ENCODE peak calls at places on chromosomes 4 and X, in four cellular contexts. R is K562, X is HepG2, D is GM12878. F is an unnamed sample.

GRCh38 chr4:87543835-87544461 is 14.8 kb upstream of the SPARCL1 start:
- DNase-seq in X (peak), R (peak), D (no peak), F (peak)

GRCh38 chrX:105872921-105873320 is 50.6 kb downstream of the NRK start:
- DNase-seq in D (no peak), X (no peak), R (no peak), F (no peak)

GRCh38 chr4:132818091-132818490 is 331.0 kb upstream of the PCDH10 start:
- DNase-seq in D (no peak), R (peak), X (no peak), F (no peak)

GRCh38 chr4:158025131-158025530 is 147.7 kb downstream of the GASK1B start:
- DNase-seq in D (no peak), X (no peak), R (no peak), F (peak)

GRCh38 chrX:360496-361150 is 26.1 kb downstream of the PPP2R3B start:
- DNase-seq in R (no peak), X (no peak), D (no peak), F (no peak)

GRCh38 chr4:113316879-113317278 is 267.4 kb downstream of the ANK2 start:
- DNase-seq in D (peak), R (no peak), X (no peak), F (no peak)

GRCh38 chrX:51975360-51975759 is 81.9 kb downstream of the MAGED1 start:
- DNase-seq in D (no peak), R (no peak), X (peak), F (no peak)

GRCh38 chrX:110026099-110026844 is 23.4 kb downstream of the TMEM164 start:
- DNase-seq in X (no peak), R (no peak), D (no peak), F (no peak)

GRCh38 chrX:14673764-14674163 is 144.4 kb downstream of the GLRA2 start:
- DNase-seq in X (peak), R (peak), D (peak), F (peak)

GRCh38 chr4:10546-10870 is 42.6 kb upstream of the ZNF595 start:
- DNase-seq in R (no peak), D (no peak), X (no peak), F (no peak)

GRCh38 chr4:3440979-3441500 is 728 bp upstream of the HGFAC start:
- DNase-seq in R (peak), D (no peak), X (no peak), F (no peak)

GRCh38 chr4:154018659-154019058 is 229.8 kb upstream of the SFRP2 start:
- DNase-seq in R (peak), X (no peak), D (no peak), F (no peak)

GRCh38 chr4:159899596-159899995 is 796.7 kb downstream of the RAPGEF2 start:
- DNase-seq in D (no peak), X (no peak), R (no peak), F (no peak)

GRCh38 chr4:101787917-101788316 is 2.6 kb upstream of the BANK1 start:
- DNase-seq in R (no peak), D (no peak), X (no peak), F (no peak)

GRCh38 chrX:131830400-131831184 is 192.5 kb upstream of the STK26 start:
- DNase-seq in R (peak), D (peak), X (peak), F (peak)

GRCh38 chr4:2806392-2807355 is 13.8 kb downstream of the SH3BP2 start:
- DNase-seq in D (no peak), X (no peak), R (no peak), F (no peak)

GRCh38 chrX:110042521-110042920 is 39.6 kb downstream of the TMEM164 start:
- DNase-seq in X (no peak), R (no peak), D (no peak), F (no peak)

DNA sequence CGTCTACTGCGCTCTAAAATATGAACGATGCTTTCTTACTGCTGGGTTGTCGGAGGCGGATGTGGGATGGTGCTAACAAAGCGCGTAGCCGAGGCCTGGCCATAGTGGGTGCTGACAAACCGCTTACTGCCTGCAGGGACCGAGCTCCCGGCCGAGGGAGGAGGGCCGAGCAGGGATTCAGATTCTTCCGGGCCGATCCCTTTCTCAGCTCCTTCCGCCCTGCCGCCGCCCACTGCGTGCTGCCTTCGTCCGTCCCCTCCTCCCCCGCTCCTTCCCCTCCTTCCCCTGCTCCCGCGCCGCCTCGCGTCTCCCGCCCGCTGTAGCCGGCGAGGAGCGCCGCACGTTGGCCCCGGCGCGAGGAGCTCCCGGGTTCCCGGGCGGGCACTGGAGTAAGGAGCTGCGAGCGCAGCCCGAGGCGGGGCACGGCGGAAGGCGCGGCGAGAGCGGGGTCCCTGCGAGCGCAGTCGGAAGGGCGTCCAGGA is at the start of gene STK32B:
- DNase-seq in X (no peak), R (peak), D (no peak), F (peak)
- TF ChIP-seq FOXK2 in X (no peak), R (no peak), D (no peak), F (no peak)

DNA sequence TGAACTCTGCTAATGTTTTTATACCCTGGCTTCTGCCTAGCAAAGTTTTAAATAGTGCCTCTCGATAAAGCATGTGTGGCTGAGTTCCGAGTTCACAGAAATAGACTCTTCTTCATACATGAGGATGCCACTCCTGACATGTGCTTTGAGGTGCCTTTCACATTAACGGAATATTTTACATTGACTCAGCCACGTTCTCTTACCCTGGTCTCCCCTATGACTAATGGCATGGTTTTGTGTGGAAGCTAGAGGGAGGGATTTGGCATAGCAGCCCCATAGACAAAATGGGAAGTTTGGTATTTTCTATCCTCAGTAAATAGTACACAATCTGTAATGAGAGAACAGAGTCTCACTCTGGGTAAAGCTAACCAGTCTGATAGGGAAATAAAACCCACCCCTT is 69.0 kb downstream of the PCDH19 start:
- DNase-seq in R (no peak), D (no peak), X (no peak), F (no peak)
- TF ChIP-seq BHLHE40 in R (no peak), D (no peak), X (no peak), F (no peak)

DNA sequence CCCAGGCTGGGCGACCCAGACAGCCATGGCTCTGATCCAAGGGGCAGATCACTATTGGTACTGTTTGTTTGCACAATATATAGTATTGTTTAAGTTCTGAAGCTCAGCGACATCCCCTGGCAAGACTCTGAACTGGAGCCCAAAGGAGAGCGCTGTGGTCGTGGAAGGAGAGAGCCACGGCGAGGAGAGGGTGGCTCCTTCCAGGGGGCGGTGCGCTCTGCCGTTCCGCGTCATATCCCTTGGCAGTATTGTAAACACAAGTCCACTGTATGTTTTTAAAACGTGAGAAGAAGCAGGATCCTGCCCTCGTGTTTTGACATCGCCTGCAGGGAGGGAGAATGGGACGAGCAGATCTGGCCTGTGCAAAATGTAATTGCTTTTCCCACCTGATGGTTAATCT is 185.5 kb downstream of the RAB28 start:
- DNase-seq in D (no peak), X (peak), R (no peak), F (no peak)
- TF ChIP-seq FOXK2 in D (no peak), X (no peak), R (no peak), F (no peak)

GRCh38 chr4:75325316-75325715 is 188.9 kb downstream of the RCHY1 start:
- DNase-seq in X (no peak), R (no peak), D (no peak), F (no peak)

GRCh38 chr4:75327804-75328512 is 186.2 kb downstream of the RCHY1 start:
- DNase-seq in D (no peak), R (no peak), X (no peak), F (no peak)
- TF ChIP-seq BHLHE40 in D (no peak), R (no peak), X (no peak), F (no peak)

GRCh38 chr4:124686279-124686678 is 26.3 kb downstream of the ANKRD50 start:
- DNase-seq in X (no peak), R (no peak), D (no peak), F (no peak)

GRCh38 chr4:124685851-124686250 is 26.7 kb downstream of the ANKRD50 start:
- DNase-seq in X (no peak), D (no peak), R (no peak), F (no peak)

DNA sequence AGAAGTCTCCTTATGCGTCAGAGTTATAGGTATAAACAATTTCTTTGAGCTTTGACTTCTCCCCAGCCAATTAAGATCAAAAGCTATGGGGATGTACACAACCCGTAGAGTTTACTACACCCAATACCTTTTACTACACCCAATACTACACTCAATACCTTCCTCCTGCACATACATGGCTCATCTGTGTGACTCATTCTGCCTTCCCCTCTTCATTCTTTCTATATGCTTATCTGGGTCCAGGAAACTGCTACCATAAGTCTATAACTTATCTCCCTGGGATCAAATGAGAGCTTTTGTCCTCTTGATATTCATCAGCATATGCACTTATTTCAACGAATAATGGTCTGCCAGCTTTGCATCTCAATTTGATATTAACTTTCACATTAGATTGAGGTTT is 28.2 kb downstream of the ANKRD50 start:
- DNase-seq in D (no peak), R (peak), X (no peak), F (no peak)
- TF ChIP-seq FOXK2 in D (no peak), R (no peak), X (no peak), F (no peak)

DNA sequence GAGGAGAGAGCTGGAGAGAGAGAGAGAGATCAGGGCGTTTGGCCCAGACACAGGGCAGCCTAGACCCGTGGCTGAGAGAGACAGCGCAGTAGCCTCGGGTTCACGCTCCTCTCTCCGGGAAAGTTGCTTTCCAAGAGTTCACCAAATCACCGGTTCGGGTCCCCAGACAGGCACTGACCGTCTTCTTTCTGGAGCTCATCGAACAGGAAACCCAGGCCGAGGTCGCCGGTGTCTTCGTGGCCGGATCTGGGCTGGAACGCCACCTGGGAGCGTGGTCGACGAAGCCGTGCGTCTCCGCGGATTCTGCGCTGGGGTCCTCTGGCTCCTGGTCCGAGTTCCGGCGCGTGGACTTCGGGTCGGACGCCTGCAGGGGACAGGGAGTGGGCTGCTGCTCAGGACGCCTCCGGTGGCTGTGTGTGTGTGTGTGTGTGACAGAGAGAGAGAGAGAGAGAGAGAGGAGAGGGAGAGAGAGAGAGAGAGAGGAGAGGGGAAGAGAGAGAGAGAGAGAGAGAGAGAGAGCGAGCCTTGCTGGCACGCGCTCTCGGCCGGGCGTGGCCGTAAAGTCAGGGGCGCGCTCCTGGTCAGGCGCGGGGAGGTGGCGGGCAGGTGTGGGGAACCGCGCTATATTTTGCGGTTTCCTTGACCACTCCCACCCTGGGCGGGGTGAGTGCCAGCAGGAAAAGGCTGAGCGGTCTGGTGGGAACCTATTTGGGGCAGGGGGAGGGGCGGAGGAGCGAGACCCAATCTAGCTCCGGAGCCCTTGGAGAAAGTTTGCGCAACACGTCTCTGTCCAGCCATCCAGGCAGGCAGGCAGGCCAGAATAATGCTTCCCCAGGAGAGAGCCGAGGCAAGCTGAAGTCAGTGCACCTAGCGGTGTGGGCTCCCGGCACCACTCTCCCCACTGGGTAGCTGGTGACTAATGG is 62.1 kb downstream of the RHOXF2B start:
- DNase-seq in R (no peak), X (no peak), D (no peak), F (no peak)
- TF ChIP-seq BHLHE40 in R (no peak), X (no peak), D (no peak), F (no peak)

DNA sequence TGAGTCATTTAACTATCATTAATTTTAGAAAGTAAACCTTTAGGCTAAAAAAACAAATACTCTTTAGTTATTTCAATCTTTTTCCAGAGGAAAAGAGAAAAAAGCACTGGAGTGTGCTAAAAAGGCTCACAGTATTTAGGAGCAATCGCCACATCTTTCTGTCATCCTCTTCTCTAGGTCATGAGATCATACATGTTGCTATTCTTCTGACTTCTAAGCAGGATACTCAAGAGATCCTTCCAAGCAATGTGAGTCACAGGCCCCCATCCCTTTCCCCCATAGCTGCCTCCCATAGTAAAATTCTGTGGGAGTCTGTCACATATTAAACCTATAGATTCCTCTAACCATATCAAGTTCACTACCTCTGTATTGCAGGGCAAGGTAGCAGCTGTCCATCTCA is 7.7 kb downstream of the EDNRA start:
- DNase-seq in X (no peak), D (no peak), R (no peak), F (no peak)
- TF ChIP-seq FOXK2 in X (no peak), D (no peak), R (no peak), F (no peak)